ENCODE peak calls at places on chromosomes 7 and 10, in seven cellular contexts. K is A549, N is MM.1S, T is ovary, F is colonic mucosa, Z is fibroblast of lung, R is A673. A is an unnamed sample.
A peak's percentile ranks its signal among the peaks of the same experiment; 100 is the strongest.

GRCh38 chr10:66772511-66772910 is 153.3 kb upstream of the LRRTM3 start:
- DNase-seq in Z (peak; percentile 47), R (no peak), N (no peak), K (no peak), T (no peak), F (no peak), A (no peak)

GRCh38 chr10:118701529-118702323 is 53.0 kb downstream of the CACUL1 start:
- DNase-seq in R (peak; percentile 14), Z (no peak), T (no peak), N (no peak), F (no peak), K (no peak), A (no peak)

GRCh38 chr10:77622822-77623410 is 14.7 kb downstream of the KCNMA1 start:
- DNase-seq in F (no peak), T (no peak), K (no peak), Z (no peak), R (no peak), N (peak; percentile 42), A (no peak)

GRCh38 chr10:114257488-114257887 is 18.4 kb downstream of the VWA2 start:
- DNase-seq in R (no peak), T (no peak), N (no peak), K (no peak), Z (no peak), F (no peak), A (no peak)

GRCh38 chr10:64430690-64431323 is 909.6 kb downstream of the REEP3 start:
- DNase-seq in R (peak; percentile 33), K (no peak), N (no peak), T (no peak), Z (peak; percentile 5), F (peak; percentile 22), A (peak; percentile 15)

GRCh38 chr7:2967705-2968104 is 76.0 kb downstream of the CARD11 start:
- DNase-seq in N (no peak), T (no peak), R (no peak), Z (no peak), K (no peak), F (no peak), A (no peak)

GRCh38 chr7:28037220-28038010 is 143.2 kb downstream of the JAZF1 start:
- DNase-seq in R (peak; percentile 40), F (no peak), T (no peak), K (peak; percentile 67), N (no peak), Z (peak; percentile 93), A (peak; percentile 38)

GRCh38 chr10:35306852-35307251 is 29.5 kb upstream of the CCNY start:
- DNase-seq in R (no peak), Z (no peak), T (no peak), N (no peak), K (no peak), F (peak; percentile 23), A (peak; percentile 95)

GRCh38 chr10:43192824-43193223 is 54.6 kb downstream of the CSGALNACT2 start:
- DNase-seq in T (no peak), N (no peak), Z (no peak), F (no peak), R (no peak), K (no peak), A (peak; percentile 6)

GRCh38 chr7:151011097-151011409 is 13.2 kb downstream of the ATG9B start:
- DNase-seq in T (no peak), F (no peak), N (no peak), Z (no peak), K (no peak), R (no peak), A (no peak)

GRCh38 chr10:13528875-13529713 is at the start of gene BEND7:
- DNase-seq in K (peak; percentile 65), R (peak; percentile 48), Z (no peak), F (peak; percentile 23), T (peak; percentile 69), N (peak; percentile 35), A (peak; percentile 27)

GRCh38 chr7:169165-169853 is 23.1 kb upstream of the FAM20C start:
- DNase-seq in R (no peak), N (no peak), K (no peak), T (peak; percentile 12), F (peak; percentile 11), Z (no peak), A (no peak)

DNA sequence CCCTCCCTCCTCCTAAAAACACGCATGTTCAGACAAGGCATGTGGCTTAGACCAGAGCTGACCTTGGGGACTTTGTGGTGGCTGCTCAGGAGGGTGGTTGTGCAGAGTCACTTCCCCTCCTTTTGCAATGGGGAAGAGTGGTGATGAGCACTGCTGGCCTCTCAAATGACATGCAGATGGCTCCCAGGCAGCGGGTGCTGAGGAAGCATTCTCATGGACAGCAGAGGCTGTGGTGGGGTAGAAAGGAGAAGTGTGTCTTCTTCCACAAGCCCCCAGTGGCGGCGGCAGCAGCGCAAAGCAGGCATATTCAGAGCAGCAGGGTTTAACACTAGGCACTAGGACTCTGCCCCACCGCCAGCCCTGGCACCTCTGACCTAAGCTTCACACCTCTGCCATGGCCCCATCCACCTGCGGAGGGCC is 105.9 kb upstream of the ANLN start:
- DNase-seq in R (no peak), N (no peak), F (no peak), Z (no peak), T (no peak), K (no peak), A (no peak)
- H3K4me1 ChIP-seq in R (peaks cover 27% of the 10 kb centered on the region), N (peaks cover 10% of the 10 kb centered on the region), F (peaks cover 12% of the 10 kb centered on the region), Z (peaks cover 11% of the 10 kb centered on the region), T (peaks cover 18% of the 10 kb centered on the region), K (peaks cover 68% of the 10 kb centered on the region), A (no peaks in the 10 kb centered on the region)

GRCh38 chr7:22586806-22587180 is 86.8 kb upstream of the STEAP1B start:
- DNase-seq in T (no peak), F (no peak), N (no peak), R (peak; percentile 52), Z (peak; percentile 78), K (no peak), A (no peak)

GRCh38 chr7:22586101-22586805 is 86.3 kb upstream of the STEAP1B start:
- DNase-seq in R (no peak), N (no peak), Z (peak; percentile 30), K (no peak), F (no peak), T (no peak), A (no peak)

GRCh38 chr7:22587322-22587721 is 87.3 kb upstream of the STEAP1B start:
- DNase-seq in Z (peak; percentile 53), F (no peak), R (peak; percentile 29), T (no peak), N (no peak), K (no peak), A (no peak)

GRCh38 chr7:22589641-22590141 is 89.7 kb upstream of the STEAP1B start:
- DNase-seq in R (no peak), F (no peak), N (no peak), T (peak; percentile 38), Z (peak; percentile 88), K (no peak), A (no peak)

DNA sequence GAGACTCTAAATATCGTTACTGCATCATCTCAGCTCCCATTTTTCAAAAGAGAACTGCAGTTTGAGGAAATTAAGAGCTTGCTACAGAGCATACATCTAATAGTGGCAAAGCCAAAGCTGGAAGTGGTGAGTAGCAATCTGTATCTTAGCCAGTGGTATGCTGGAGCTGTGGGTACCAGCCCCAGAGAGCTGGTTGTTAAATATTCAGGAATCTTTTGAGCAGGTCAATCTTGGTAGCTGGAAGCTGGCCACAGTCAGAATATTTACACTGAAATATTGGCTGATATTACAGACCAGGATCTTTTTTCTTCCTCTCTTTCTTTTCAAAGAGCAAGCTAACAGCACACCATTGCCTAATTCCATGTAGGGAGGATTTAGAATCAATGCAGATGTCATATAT is 88.4 kb upstream of the STEAP1B start:
- DNase-seq in R (no peak), N (no peak), K (no peak), Z (no peak), F (no peak), T (no peak), A (no peak)
- H3K4me1 ChIP-seq in R (peaks cover 7% of the 10 kb centered on the region), N (peaks cover 40% of the 10 kb centered on the region), K (peaks cover 9% of the 10 kb centered on the region), Z (peaks cover 12% of the 10 kb centered on the region), F (no peaks in the 10 kb centered on the region), T (no peaks in the 10 kb centered on the region), A (no peaks in the 10 kb centered on the region)

GRCh38 chr10:102564209-102564834 is 60.5 kb downstream of the SUFU start:
- DNase-seq in T (no peak), R (no peak), K (no peak), F (no peak), Z (no peak), N (peak; percentile 21), A (no peak)

DNA sequence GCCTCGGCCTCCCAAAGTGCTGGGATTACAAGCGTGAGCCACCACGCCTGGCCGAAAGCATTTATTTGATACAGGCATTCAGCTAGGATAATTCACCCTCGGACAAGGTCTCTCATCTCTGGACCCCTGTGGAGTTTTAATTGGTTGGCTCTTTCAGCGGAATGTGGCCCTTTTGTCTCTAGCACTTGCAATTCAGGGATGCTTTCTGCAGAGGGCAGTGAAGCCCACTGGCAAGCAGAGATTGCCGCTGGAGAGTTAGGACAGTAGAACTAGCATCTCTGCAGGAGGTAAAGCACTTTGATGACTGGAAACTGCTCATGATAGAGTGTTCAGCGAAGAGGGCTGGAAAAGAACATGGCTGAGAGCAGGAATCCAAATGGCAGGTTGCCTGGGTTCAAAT is 62.0 kb downstream of the SUFU start:
- DNase-seq in T (no peak), Z (no peak), F (no peak), N (no peak), R (peak; percentile 14), K (no peak), A (no peak)
- H3K4me1 ChIP-seq in T (no peaks in the 10 kb centered on the region), Z (no peaks in the 10 kb centered on the region), F (no peaks in the 10 kb centered on the region), N (no peaks in the 10 kb centered on the region), R (no peaks in the 10 kb centered on the region), K (no peaks in the 10 kb centered on the region), A (no peaks in the 10 kb centered on the region)

DNA sequence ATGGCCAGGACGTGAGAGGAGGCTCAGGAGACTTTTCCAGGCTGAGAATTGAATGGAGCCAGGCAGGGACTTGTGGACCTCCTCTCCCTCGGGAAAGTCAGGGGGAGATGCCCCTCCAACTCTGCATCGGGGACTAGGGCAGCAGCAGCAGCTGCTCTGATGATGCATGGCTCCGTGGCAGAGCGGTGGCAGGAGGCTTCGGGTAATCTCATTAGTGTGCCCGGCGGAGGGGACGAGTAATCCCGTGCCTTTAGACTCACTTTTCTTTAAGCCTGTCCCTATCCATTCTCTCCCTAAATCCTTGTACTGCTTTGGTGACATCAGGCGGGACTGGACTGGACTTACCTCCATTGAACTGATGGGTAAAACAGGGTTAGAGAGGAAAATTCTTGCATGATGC is 75.1 kb downstream of the ZMIZ1 start:
- DNase-seq in F (no peak), K (no peak), Z (no peak), R (peak; percentile 47), N (no peak), T (no peak), A (no peak)
- H3K4me1 ChIP-seq in F (peaks cover 10% of the 10 kb centered on the region), K (peaks cover 68% of the 10 kb centered on the region), Z (peaks cover 67% of the 10 kb centered on the region), R (peaks cover 7% of the 10 kb centered on the region), N (no peaks in the 10 kb centered on the region), T (peaks cover 47% of the 10 kb centered on the region), A (peaks cover 3% of the 10 kb centered on the region)

DNA sequence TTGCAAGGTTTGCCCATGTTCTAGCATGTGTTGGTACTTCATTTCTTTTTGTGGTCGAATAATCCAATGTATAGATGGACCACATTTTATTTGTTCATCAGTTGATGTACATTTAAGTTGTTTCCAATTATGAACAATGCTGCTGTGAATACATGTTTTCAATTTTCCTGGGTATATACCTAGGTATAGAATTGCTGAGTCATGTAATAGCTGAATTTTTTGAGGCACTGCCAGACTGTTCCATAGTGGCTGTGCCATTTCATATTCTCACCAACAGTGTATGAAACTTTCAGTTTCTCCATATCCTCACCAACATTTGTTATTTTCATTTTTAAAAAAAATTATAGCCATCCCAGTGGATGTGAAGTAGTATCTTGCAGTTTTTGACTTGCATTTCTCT is 90.5 kb downstream of the EZH2 start:
- DNase-seq in T (no peak), F (no peak), R (no peak), Z (peak; percentile 17), K (no peak), N (no peak), A (no peak)
- H3K4me1 ChIP-seq in T (no peaks in the 10 kb centered on the region), F (no peaks in the 10 kb centered on the region), R (no peaks in the 10 kb centered on the region), Z (no peaks in the 10 kb centered on the region), K (no peaks in the 10 kb centered on the region), N (peaks cover 4% of the 10 kb centered on the region), A (no peaks in the 10 kb centered on the region)

A was measured in small intestine.